ENCODE peak calls at places on chromosomes 4 and X, in four cellular contexts. One of them, this sample, is unnamed.

GRCh38 chr4:54588404-54588803 is 69.4 kb upstream of the KIT start:
- DNase-seq in GM12878: no peak
- DNase-seq in endothelial cell of umbilical vein: no peak
- DNase-seq in K562: peak; percentile 26
- DNase-seq in this sample: peak; percentile 18

GRCh38 chr4:99848576-99848975 is 31.9 kb downstream of the DAPP1 start:
- DNase-seq in GM12878: peak; percentile 68
- DNase-seq in endothelial cell of umbilical vein: no peak
- DNase-seq in K562: no peak
- DNase-seq in this sample: no peak

GRCh38 chrX:9339603-9340569 is 125.0 kb upstream of the TBL1X start:
- DNase-seq in GM12878: no peak
- DNase-seq in endothelial cell of umbilical vein: no peak
- DNase-seq in K562: no peak
- DNase-seq in this sample: no peak

GRCh38 chr4:86060341-86060740 is 299.5 kb downstream of the MAPK10 start:
- DNase-seq in GM12878: no peak
- DNase-seq in endothelial cell of umbilical vein: no peak
- DNase-seq in K562: no peak
- DNase-seq in this sample: no peak

GRCh38 chr4:11589676-11590075 is 161.0 kb upstream of the HS3ST1 start:
- DNase-seq in GM12878: no peak
- DNase-seq in endothelial cell of umbilical vein: peak; percentile 50
- DNase-seq in K562: no peak
- DNase-seq in this sample: peak; percentile 69

GRCh38 chr4:165768281-165768680 is 104.8 kb upstream of the TLL1 start:
- DNase-seq in GM12878: no peak
- DNase-seq in endothelial cell of umbilical vein: no peak
- DNase-seq in K562: no peak
- DNase-seq in this sample: no peak

GRCh38 chr4:22129454-22130075 is 181.0 kb upstream of the KCNIP4 start:
- DNase-seq in GM12878: no peak
- DNase-seq in endothelial cell of umbilical vein: no peak
- DNase-seq in K562: peak; percentile 8
- DNase-seq in this sample: peak; percentile 26

GRCh38 chrX:106100442-106100841 is 61.9 kb upstream of the SERPINA7 start:
- DNase-seq in GM12878: no peak
- DNase-seq in endothelial cell of umbilical vein: no peak
- DNase-seq in K562: no peak
- DNase-seq in this sample: no peak

DNA sequence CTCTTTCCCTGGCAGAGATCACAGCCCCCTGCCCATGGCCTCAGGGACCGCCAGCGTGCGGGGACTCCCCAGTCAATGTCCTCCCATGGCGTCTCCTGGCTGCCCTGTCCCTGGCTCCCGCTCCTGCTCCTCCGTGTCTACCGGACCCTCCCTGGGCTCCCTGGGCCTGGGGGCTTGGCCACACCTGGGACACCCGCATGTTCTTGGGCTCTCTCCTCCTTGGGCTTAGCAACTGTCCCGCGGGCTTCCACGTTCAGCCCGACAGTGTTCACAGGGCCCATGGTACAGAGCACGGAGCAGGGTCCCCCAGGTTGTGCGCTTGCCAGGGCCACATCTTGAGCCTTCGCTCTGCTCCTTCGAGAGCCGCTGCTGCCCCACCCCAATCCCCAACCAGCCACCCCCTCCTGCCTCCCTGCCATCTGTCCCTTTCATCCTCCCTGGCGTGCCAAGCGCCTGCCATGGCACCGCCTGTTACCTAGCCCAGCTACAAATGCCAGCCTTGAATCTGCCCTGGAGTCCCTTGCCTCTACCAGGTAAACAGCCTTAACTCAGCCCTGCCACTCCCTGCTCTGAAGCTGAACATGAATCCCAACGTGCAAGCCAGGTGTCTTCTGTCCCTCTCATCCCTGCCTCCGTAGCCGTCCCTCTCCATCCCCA is 3.9 kb downstream of the AVPR2 start:
- DNase-seq in GM12878: no peak
- DNase-seq in endothelial cell of umbilical vein: no peak
- DNase-seq in K562: no peak
- DNase-seq in this sample: no peak
- TF ChIP-seq FOS in GM12878: no peak
- TF ChIP-seq FOS in endothelial cell of umbilical vein: no peak
- TF ChIP-seq FOS in K562: no peak
- TF ChIP-seq FOS in this sample: no peak

DNA sequence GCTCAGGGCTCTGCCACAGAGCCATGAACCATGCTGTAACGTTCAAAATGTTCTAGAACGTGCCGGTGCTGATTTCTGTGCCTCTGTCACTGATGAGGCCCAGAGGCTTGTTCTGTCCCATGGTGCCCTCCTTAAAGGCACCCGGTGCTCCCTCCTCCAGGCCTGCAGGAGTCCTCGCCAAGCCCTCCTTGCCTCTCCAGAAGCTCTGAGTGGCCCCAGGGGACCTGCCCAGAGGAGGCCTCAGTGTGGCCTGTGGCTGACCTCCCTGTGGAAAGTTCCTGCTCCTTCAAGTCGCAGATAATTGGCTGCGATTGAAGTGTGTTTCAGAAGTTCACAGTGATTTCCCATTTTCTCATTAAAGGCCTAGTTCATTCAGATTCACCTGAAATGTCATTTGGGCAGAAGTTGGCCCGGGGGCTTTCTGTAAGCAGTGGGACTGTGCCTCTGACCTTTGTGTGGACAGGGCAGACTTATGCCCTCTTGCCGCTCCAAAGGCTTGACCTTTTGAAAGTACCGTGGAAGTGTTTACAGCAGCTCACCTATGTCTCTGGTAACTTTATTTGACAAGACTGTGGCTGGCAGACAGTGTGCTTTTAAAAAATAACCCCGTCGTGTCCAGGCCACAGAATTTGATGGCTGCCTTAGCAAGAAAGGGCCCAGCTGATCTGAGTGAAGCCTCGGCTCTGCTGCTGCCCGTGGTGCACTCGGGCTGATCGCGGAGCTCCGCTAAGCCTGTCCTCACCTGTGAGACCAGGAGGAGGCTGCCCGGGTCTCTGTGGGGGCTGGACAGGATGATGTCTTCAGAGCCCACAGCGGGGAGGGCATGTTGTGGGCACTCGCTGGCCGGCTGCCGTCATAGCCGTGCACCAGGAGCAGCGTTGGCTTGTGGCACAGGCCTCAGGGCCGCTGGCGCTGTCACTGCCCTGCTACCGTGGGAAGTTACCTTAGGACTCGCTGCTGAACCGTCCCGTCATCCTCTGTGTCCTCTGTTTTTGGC is 25.3 kb downstream of the TRMT44 start:
- DNase-seq in GM12878: no peak
- DNase-seq in endothelial cell of umbilical vein: no peak
- DNase-seq in K562: no peak
- DNase-seq in this sample: no peak
- TF ChIP-seq FOS in GM12878: no peak
- TF ChIP-seq FOS in endothelial cell of umbilical vein: no peak
- TF ChIP-seq FOS in K562: no peak
- TF ChIP-seq FOS in this sample: no peak

GRCh38 chr4:163166041-163166579 is 580 bp downstream of the NAF1 start:
- DNase-seq in GM12878: no peak
- DNase-seq in endothelial cell of umbilical vein: peak; percentile 73
- DNase-seq in K562: peak; percentile 71
- DNase-seq in this sample: peak; percentile 33
- TF ChIP-seq FOS in GM12878: no peak
- TF ChIP-seq FOS in endothelial cell of umbilical vein: no peak
- TF ChIP-seq FOS in K562: no peak
- TF ChIP-seq FOS in this sample: no peak

DNA sequence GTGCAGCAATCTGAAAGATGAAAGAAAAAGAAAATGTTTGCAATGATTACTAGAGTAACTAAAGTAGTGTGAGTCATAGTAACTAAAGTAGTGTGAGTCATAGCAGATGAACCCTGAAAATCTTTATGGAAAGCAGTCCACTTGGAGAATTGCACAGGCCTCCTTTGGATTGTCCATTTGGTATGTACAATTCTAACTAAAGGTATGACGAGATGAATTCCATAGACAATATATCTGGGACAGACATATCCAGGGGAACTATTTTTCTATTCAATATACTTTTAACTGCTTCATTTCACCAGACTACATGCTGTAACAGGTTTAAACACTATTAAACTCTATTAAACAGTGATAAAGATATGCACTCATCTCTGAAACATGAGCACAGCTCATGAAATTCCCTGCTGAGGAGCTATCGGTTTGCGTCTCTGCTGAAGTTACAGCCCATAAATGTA is 798.7 kb downstream of the PCDH7 start:
- DNase-seq in GM12878: no peak
- DNase-seq in endothelial cell of umbilical vein: no peak
- DNase-seq in K562: no peak
- DNase-seq in this sample: peak; percentile 32
- TF ChIP-seq FOS in GM12878: no peak
- TF ChIP-seq FOS in endothelial cell of umbilical vein: peak; percentile 26
- TF ChIP-seq FOS in K562: no peak
- TF ChIP-seq FOS in this sample: peak; percentile 40

GRCh38 chrX:102835504-102836146 is 101.4 kb upstream of the RAB40AL start:
- DNase-seq in GM12878: no peak
- DNase-seq in endothelial cell of umbilical vein: peak; percentile 54
- DNase-seq in K562: no peak
- DNase-seq in this sample: peak; percentile 33
- TF ChIP-seq FOS in GM12878: no peak
- TF ChIP-seq FOS in endothelial cell of umbilical vein: no peak
- TF ChIP-seq FOS in K562: no peak
- TF ChIP-seq FOS in this sample: no peak

DNA sequence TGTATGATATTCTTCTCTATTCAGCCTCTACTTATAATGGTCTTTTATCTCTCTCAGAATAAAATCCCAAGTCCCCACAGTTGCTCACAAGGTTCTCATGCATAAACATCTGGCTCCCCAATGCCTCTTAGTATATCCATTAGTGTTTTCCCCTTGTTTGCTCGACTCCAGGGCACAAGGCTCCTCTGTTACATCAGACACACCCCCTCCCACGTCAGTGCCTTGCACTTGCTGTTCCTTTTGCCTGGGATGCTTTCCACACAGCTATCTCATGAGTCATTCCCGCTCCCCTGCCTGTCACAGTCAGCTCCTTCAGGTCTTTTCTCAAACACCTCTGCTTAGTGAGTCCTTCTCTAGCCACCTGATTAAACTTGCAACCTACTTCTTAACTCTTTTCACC is 260.2 kb downstream of the IL1RAPL1 start:
- DNase-seq in GM12878: no peak
- DNase-seq in endothelial cell of umbilical vein: no peak
- DNase-seq in K562: no peak
- DNase-seq in this sample: peak; percentile 80
- TF ChIP-seq FOS in GM12878: no peak
- TF ChIP-seq FOS in endothelial cell of umbilical vein: no peak
- TF ChIP-seq FOS in K562: no peak
- TF ChIP-seq FOS in this sample: no peak

GRCh38 chrX:120726294-120726693 is 96.4 kb upstream of the C1GALT1C1 start:
- DNase-seq in GM12878: peak; percentile 73
- DNase-seq in endothelial cell of umbilical vein: no peak
- DNase-seq in K562: no peak
- DNase-seq in this sample: no peak
- TF ChIP-seq FOS in GM12878: no peak
- TF ChIP-seq FOS in endothelial cell of umbilical vein: no peak
- TF ChIP-seq FOS in K562: no peak
- TF ChIP-seq FOS in this sample: no peak

DNA sequence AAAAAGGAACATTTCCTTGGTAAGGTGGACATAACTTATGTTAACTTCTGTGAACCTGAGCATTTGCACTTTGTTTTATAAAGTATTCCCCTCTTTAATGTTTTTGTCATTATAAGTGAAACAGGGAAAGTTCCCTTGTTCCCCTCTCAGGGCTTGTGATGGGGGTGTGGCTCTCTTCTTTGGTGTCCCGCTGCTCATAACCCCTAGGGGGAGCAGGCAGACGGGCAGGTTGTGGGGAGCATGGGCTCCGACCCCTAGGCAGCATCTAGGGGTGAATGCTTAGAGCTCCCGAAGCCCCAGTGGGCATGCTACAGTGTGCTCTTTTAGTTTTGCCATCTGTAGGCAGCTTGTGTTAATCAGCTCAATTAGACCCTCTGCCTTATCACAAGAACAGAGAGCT is 200.4 kb downstream of the DACH2 start:
- DNase-seq in GM12878: no peak
- DNase-seq in endothelial cell of umbilical vein: no peak
- DNase-seq in K562: no peak
- DNase-seq in this sample: no peak
- TF ChIP-seq FOS in GM12878: no peak
- TF ChIP-seq FOS in endothelial cell of umbilical vein: no peak
- TF ChIP-seq FOS in K562: no peak
- TF ChIP-seq FOS in this sample: no peak

GRCh38 chrX:10416424-10416823 is 204.0 kb downstream of the MID1 start:
- DNase-seq in GM12878: no peak
- DNase-seq in endothelial cell of umbilical vein: no peak
- DNase-seq in K562: no peak
- DNase-seq in this sample: no peak
- TF ChIP-seq FOS in GM12878: no peak
- TF ChIP-seq FOS in endothelial cell of umbilical vein: no peak
- TF ChIP-seq FOS in K562: no peak
- TF ChIP-seq FOS in this sample: no peak

This sample was measured in IMR-90.